ENCODE peak calls at places on chromosomes 16 and 17, in nine cellular contexts. One of them, this sample, is unnamed.

GRCh38 chr16:85372627-85373372 is 240.3 kb upstream of the GSE1 start:
- DNase-seq in thoracic aorta: peak; percentile 58
- DNase-seq in HCT116: no peak
- DNase-seq in endodermal cell: no peak
- DNase-seq in adrenal gland: peak; percentile 92
- DNase-seq in IMR-90: peak; percentile 85
- DNase-seq in colonic mucosa: peak; percentile 47
- DNase-seq in PC-9: no peak
- DNase-seq in CD8-positive, alpha-beta memory T cell: no peak
- DNase-seq in this sample: no peak

GRCh38 chr17:75011788-75012319 is 616 bp upstream of the MRPL58 start:
- DNase-seq in thoracic aorta: no peak
- DNase-seq in HCT116: no peak
- DNase-seq in endodermal cell: no peak
- DNase-seq in adrenal gland: peak; percentile 48
- DNase-seq in IMR-90: peak; percentile 59
- DNase-seq in colonic mucosa: peak; percentile 75
- DNase-seq in PC-9: no peak
- DNase-seq in CD8-positive, alpha-beta memory T cell: no peak
- DNase-seq in this sample: no peak

GRCh38 chr17:66687570-66688284 is 147.2 kb upstream of the CACNG5 start:
- DNase-seq in thoracic aorta: no peak
- DNase-seq in HCT116: no peak
- DNase-seq in endodermal cell: no peak
- DNase-seq in adrenal gland: no peak
- DNase-seq in IMR-90: no peak
- DNase-seq in colonic mucosa: peak; percentile 86
- DNase-seq in PC-9: no peak
- DNase-seq in CD8-positive, alpha-beta memory T cell: no peak
- DNase-seq in this sample: no peak

GRCh38 chr17:82925336-82925735 is 85.5 kb upstream of the ZNF750 start:
- DNase-seq in thoracic aorta: no peak
- DNase-seq in HCT116: no peak
- DNase-seq in endodermal cell: no peak
- DNase-seq in adrenal gland: no peak
- DNase-seq in IMR-90: no peak
- DNase-seq in colonic mucosa: no peak
- DNase-seq in PC-9: no peak
- DNase-seq in CD8-positive, alpha-beta memory T cell: no peak
- DNase-seq in this sample: no peak

GRCh38 chr16:83648347-83648746 is 159.4 kb upstream of the HSBP1 start:
- DNase-seq in thoracic aorta: no peak
- DNase-seq in HCT116: no peak
- DNase-seq in endodermal cell: no peak
- DNase-seq in adrenal gland: no peak
- DNase-seq in IMR-90: no peak
- DNase-seq in colonic mucosa: no peak
- DNase-seq in PC-9: no peak
- DNase-seq in CD8-positive, alpha-beta memory T cell: no peak
- DNase-seq in this sample: no peak

GRCh38 chr17:40605301-40605700 is 40.0 kb upstream of the CCR7 start:
- DNase-seq in thoracic aorta: no peak
- DNase-seq in HCT116: no peak
- DNase-seq in endodermal cell: no peak
- DNase-seq in adrenal gland: no peak
- DNase-seq in IMR-90: no peak
- DNase-seq in colonic mucosa: no peak
- DNase-seq in PC-9: no peak
- DNase-seq in CD8-positive, alpha-beta memory T cell: no peak
- DNase-seq in this sample: peak; percentile 82

GRCh38 chr17:29567362-29568330 is 809 bp upstream of the ABHD15 start:
- DNase-seq in thoracic aorta: no peak
- DNase-seq in HCT116: peak; percentile 27
- DNase-seq in endodermal cell: peak; percentile 93
- DNase-seq in adrenal gland: peak; percentile 65
- DNase-seq in IMR-90: peak; percentile 25
- DNase-seq in colonic mucosa: peak; percentile 80
- DNase-seq in PC-9: peak; percentile 76
- DNase-seq in CD8-positive, alpha-beta memory T cell: peak; percentile 65
- DNase-seq in this sample: no peak

GRCh38 chr17:75508122-75508719 is 7.1 kb downstream of the CASKIN2 start:
- DNase-seq in thoracic aorta: no peak
- DNase-seq in HCT116: no peak
- DNase-seq in endodermal cell: no peak
- DNase-seq in adrenal gland: no peak
- DNase-seq in IMR-90: no peak
- DNase-seq in colonic mucosa: no peak
- DNase-seq in PC-9: no peak
- DNase-seq in CD8-positive, alpha-beta memory T cell: no peak
- DNase-seq in this sample: no peak

GRCh38 chr17:82419471-82419995 is 1.1 kb upstream of the OGFOD3 start:
- DNase-seq in thoracic aorta: no peak
- DNase-seq in HCT116: no peak
- DNase-seq in endodermal cell: no peak
- DNase-seq in adrenal gland: no peak
- DNase-seq in IMR-90: no peak
- DNase-seq in colonic mucosa: no peak
- DNase-seq in PC-9: no peak
- DNase-seq in CD8-positive, alpha-beta memory T cell: no peak
- DNase-seq in this sample: no peak

GRCh38 chr17:7740481-7741001 is 23.0 kb downstream of the DNAH2 start:
- DNase-seq in thoracic aorta: no peak
- DNase-seq in HCT116: no peak
- DNase-seq in endodermal cell: no peak
- DNase-seq in adrenal gland: peak; percentile 14
- DNase-seq in IMR-90: no peak
- DNase-seq in colonic mucosa: no peak
- DNase-seq in PC-9: no peak
- DNase-seq in CD8-positive, alpha-beta memory T cell: no peak
- DNase-seq in this sample: no peak

GRCh38 chr16:89189358-89190025 is 10.8 kb downstream of the SLC22A31 start:
- DNase-seq in thoracic aorta: no peak
- DNase-seq in HCT116: no peak
- DNase-seq in endodermal cell: peak; percentile 40
- DNase-seq in adrenal gland: no peak
- DNase-seq in IMR-90: no peak
- DNase-seq in colonic mucosa: no peak
- DNase-seq in PC-9: no peak
- DNase-seq in CD8-positive, alpha-beta memory T cell: no peak
- DNase-seq in this sample: no peak

GRCh38 chr16:3020247-3020603 is at the start of gene TNFRSF12A:
- DNase-seq in thoracic aorta: no peak
- DNase-seq in HCT116: peak; percentile 49
- DNase-seq in endodermal cell: peak; percentile 91
- DNase-seq in adrenal gland: peak; percentile 81
- DNase-seq in IMR-90: peak; percentile 68
- DNase-seq in colonic mucosa: peak; percentile 86
- DNase-seq in PC-9: peak; percentile 82
- DNase-seq in CD8-positive, alpha-beta memory T cell: peak; percentile 65
- DNase-seq in this sample: peak; percentile 93

GRCh38 chr16:2860826-2861567 is 3.0 kb upstream of the PRSS22 start:
- DNase-seq in thoracic aorta: no peak
- DNase-seq in HCT116: no peak
- DNase-seq in endodermal cell: peak; percentile 72
- DNase-seq in adrenal gland: no peak
- DNase-seq in IMR-90: peak; percentile 28
- DNase-seq in colonic mucosa: no peak
- DNase-seq in PC-9: peak; percentile 57
- DNase-seq in CD8-positive, alpha-beta memory T cell: no peak
- DNase-seq in this sample: no peak

GRCh38 chr16:19601083-19601976 is 45.8 kb downstream of the VPS35L start:
- DNase-seq in thoracic aorta: no peak
- DNase-seq in HCT116: peak; percentile 36
- DNase-seq in endodermal cell: peak; percentile 78
- DNase-seq in adrenal gland: peak; percentile 33
- DNase-seq in IMR-90: peak; percentile 36
- DNase-seq in colonic mucosa: peak; percentile 33
- DNase-seq in PC-9: peak; percentile 53
- DNase-seq in CD8-positive, alpha-beta memory T cell: no peak
- DNase-seq in this sample: no peak

GRCh38 chr17:14268264-14268663 is 31.6 kb upstream of the CDRT15 start:
- DNase-seq in thoracic aorta: no peak
- DNase-seq in HCT116: no peak
- DNase-seq in endodermal cell: peak; percentile 68
- DNase-seq in adrenal gland: no peak
- DNase-seq in IMR-90: no peak
- DNase-seq in colonic mucosa: no peak
- DNase-seq in PC-9: no peak
- DNase-seq in CD8-positive, alpha-beta memory T cell: no peak
- DNase-seq in this sample: no peak

DNA sequence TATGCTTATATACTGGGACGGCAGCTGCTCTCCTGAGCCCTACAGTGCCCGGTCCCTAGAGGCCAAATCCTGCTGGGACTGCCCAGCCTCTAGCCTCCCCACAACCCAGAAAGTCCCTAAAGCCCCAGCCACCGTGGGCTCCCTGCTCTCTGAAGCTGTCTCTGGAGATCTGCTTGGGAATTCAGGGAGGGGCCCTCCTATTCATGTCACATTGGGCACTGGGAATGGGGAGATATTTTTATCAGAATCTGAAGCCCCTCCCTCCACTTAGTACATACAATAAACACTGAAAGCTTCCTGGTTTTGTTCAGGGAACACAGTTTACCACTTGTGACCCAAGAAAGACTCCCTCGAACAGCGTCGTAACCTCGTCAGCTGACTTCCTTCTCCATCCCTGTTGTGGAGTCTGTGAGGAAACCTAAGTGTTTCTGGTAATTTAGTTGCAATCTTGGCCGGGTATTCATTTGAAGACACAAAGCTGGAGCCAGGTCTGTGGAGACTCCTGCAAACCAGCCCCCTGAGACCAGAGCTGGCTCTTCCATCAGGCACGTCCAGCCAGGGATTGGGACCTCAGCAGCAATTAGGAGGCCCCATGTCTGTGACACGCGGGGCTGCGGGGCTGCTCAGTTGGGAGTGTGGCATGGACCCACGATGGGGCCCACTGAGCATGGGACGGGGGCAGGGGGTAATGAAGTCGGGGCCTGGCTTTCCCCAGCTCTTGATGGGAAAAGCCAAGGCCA is 38.5 kb downstream of the PGS1 start:
- DNase-seq in thoracic aorta: no peak
- DNase-seq in HCT116: no peak
- DNase-seq in endodermal cell: no peak
- DNase-seq in adrenal gland: peak; percentile 47
- DNase-seq in IMR-90: no peak
- DNase-seq in colonic mucosa: peak; percentile 65
- DNase-seq in PC-9: no peak
- DNase-seq in CD8-positive, alpha-beta memory T cell: no peak
- DNase-seq in this sample: no peak
- H3K4me1 ChIP-seq in thoracic aorta: peaks cover 16% of the 10 kb centered on the region
- H3K4me1 ChIP-seq in HCT116: no peaks in the 10 kb centered on the region
- H3K4me1 ChIP-seq in endodermal cell: peaks cover 3% of the 10 kb centered on the region
- H3K4me1 ChIP-seq in adrenal gland: peaks cover 47% of the 10 kb centered on the region
- H3K4me1 ChIP-seq in IMR-90: peaks cover 23% of the 10 kb centered on the region
- H3K4me1 ChIP-seq in colonic mucosa: peaks cover 33% of the 10 kb centered on the region
- H3K4me1 ChIP-seq in PC-9: no peaks in the 10 kb centered on the region
- H3K4me1 ChIP-seq in CD8-positive, alpha-beta memory T cell: peaks cover 58% of the 10 kb centered on the region
- H3K4me1 ChIP-seq in this sample: peaks cover 61% of the 10 kb centered on the region

GRCh38 chr16:69327585-69328310 is 2.6 kb downstream of the PDF start:
- DNase-seq in thoracic aorta: no peak
- DNase-seq in HCT116: no peak
- DNase-seq in endodermal cell: peak; percentile 21
- DNase-seq in adrenal gland: no peak
- DNase-seq in IMR-90: no peak
- DNase-seq in colonic mucosa: no peak
- DNase-seq in PC-9: no peak
- DNase-seq in CD8-positive, alpha-beta memory T cell: no peak
- DNase-seq in this sample: no peak
- H3K4me1 ChIP-seq in thoracic aorta: peaks cover 44% of the 10 kb centered on the region
- H3K4me1 ChIP-seq in HCT116: peaks cover 18% of the 10 kb centered on the region
- H3K4me1 ChIP-seq in endodermal cell: no peaks in the 10 kb centered on the region
- H3K4me1 ChIP-seq in adrenal gland: peaks cover 56% of the 10 kb centered on the region
- H3K4me1 ChIP-seq in IMR-90: peaks cover 12% of the 10 kb centered on the region
- H3K4me1 ChIP-seq in colonic mucosa: peaks cover 35% of the 10 kb centered on the region
- H3K4me1 ChIP-seq in PC-9: peaks cover 44% of the 10 kb centered on the region
- H3K4me1 ChIP-seq in CD8-positive, alpha-beta memory T cell: peaks cover 43% of the 10 kb centered on the region
- H3K4me1 ChIP-seq in this sample: peaks cover 36% of the 10 kb centered on the region

DNA sequence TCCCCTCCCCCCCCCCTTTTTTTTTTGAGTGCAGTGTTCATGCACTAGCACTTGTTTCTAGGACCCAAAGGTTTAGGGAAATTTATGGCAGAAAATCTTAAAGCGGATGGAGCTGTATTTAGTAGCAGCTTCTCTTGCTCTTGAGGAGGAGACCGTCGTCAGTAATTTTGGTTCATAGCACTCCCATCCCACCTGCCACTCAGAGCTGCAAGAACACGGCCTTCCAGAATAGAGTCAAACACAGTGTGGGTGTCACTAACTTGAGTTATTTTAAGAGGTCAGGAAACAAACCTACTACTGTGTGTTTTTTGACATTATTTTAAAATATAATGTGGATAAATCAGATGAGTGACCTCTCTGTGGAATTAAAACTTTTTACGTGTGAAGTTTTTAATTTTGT is 37.3 kb downstream of the SEC14L1 start:
- DNase-seq in thoracic aorta: no peak
- DNase-seq in HCT116: no peak
- DNase-seq in endodermal cell: no peak
- DNase-seq in adrenal gland: no peak
- DNase-seq in IMR-90: no peak
- DNase-seq in colonic mucosa: no peak
- DNase-seq in PC-9: no peak
- DNase-seq in CD8-positive, alpha-beta memory T cell: no peak
- DNase-seq in this sample: no peak
- H3K4me1 ChIP-seq in thoracic aorta: peaks cover 17% of the 10 kb centered on the region
- H3K4me1 ChIP-seq in HCT116: no peaks in the 10 kb centered on the region
- H3K4me1 ChIP-seq in endodermal cell: no peaks in the 10 kb centered on the region
- H3K4me1 ChIP-seq in adrenal gland: peaks cover 78% of the 10 kb centered on the region
- H3K4me1 ChIP-seq in IMR-90: peaks cover 8% of the 10 kb centered on the region
- H3K4me1 ChIP-seq in colonic mucosa: no peaks in the 10 kb centered on the region
- H3K4me1 ChIP-seq in PC-9: no peaks in the 10 kb centered on the region
- H3K4me1 ChIP-seq in CD8-positive, alpha-beta memory T cell: peaks cover 23% of the 10 kb centered on the region
- H3K4me1 ChIP-seq in this sample: peaks cover 27% of the 10 kb centered on the region

GRCh38 chr17:68293490-68294195 is 2.3 kb downstream of the ARSG start:
- DNase-seq in thoracic aorta: no peak
- DNase-seq in HCT116: no peak
- DNase-seq in endodermal cell: no peak
- DNase-seq in adrenal gland: no peak
- DNase-seq in IMR-90: no peak
- DNase-seq in colonic mucosa: no peak
- DNase-seq in PC-9: no peak
- DNase-seq in CD8-positive, alpha-beta memory T cell: no peak
- DNase-seq in this sample: no peak

GRCh38 chr17:68291836-68292688 is 767 bp downstream of the ARSG start:
- DNase-seq in thoracic aorta: no peak
- DNase-seq in HCT116: peak; percentile 63
- DNase-seq in endodermal cell: peak; percentile 92
- DNase-seq in adrenal gland: peak; percentile 75
- DNase-seq in IMR-90: peak; percentile 68
- DNase-seq in colonic mucosa: peak; percentile 74
- DNase-seq in PC-9: peak; percentile 76
- DNase-seq in CD8-positive, alpha-beta memory T cell: peak; percentile 93
- DNase-seq in this sample: peak; percentile 96

GRCh38 chr17:68294196-68294555 is 2.9 kb downstream of the ARSG start:
- DNase-seq in thoracic aorta: no peak
- DNase-seq in HCT116: no peak
- DNase-seq in endodermal cell: no peak
- DNase-seq in adrenal gland: no peak
- DNase-seq in IMR-90: no peak
- DNase-seq in colonic mucosa: no peak
- DNase-seq in PC-9: no peak
- DNase-seq in CD8-positive, alpha-beta memory T cell: no peak
- DNase-seq in this sample: no peak

GRCh38 chr17:68290955-68291835 is at the start of the genes ARSG and SLC16A6:
- DNase-seq in thoracic aorta: no peak
- DNase-seq in HCT116: peak; percentile 54
- DNase-seq in endodermal cell: peak; percentile 92
- DNase-seq in adrenal gland: peak; percentile 65
- DNase-seq in IMR-90: peak; percentile 48
- DNase-seq in colonic mucosa: peak; percentile 52
- DNase-seq in PC-9: peak; percentile 62
- DNase-seq in CD8-positive, alpha-beta memory T cell: peak; percentile 82
- DNase-seq in this sample: no peak

GRCh38 chr17:68292689-68293040 is 1.4 kb downstream of the ARSG start:
- DNase-seq in thoracic aorta: no peak
- DNase-seq in HCT116: no peak
- DNase-seq in endodermal cell: no peak
- DNase-seq in adrenal gland: no peak
- DNase-seq in IMR-90: no peak
- DNase-seq in colonic mucosa: no peak
- DNase-seq in PC-9: no peak
- DNase-seq in CD8-positive, alpha-beta memory T cell: no peak
- DNase-seq in this sample: no peak
- H3K4me1 ChIP-seq in thoracic aorta: peaks cover 28% of the 10 kb centered on the region
- H3K4me1 ChIP-seq in HCT116: peaks cover 53% of the 10 kb centered on the region
- H3K4me1 ChIP-seq in endodermal cell: no peaks in the 10 kb centered on the region
- H3K4me1 ChIP-seq in adrenal gland: peaks cover 24% of the 10 kb centered on the region
- H3K4me1 ChIP-seq in IMR-90: peaks cover 5% of the 10 kb centered on the region
- H3K4me1 ChIP-seq in colonic mucosa: peaks cover 8% of the 10 kb centered on the region
- H3K4me1 ChIP-seq in PC-9: peaks cover 20% of the 10 kb centered on the region
- H3K4me1 ChIP-seq in CD8-positive, alpha-beta memory T cell: peaks cover 67% of the 10 kb centered on the region
- H3K4me1 ChIP-seq in this sample: peaks cover 17% of the 10 kb centered on the region